ENCODE peak calls at places on chromosomes 12 and 14, in eight cellular contexts. N is AG10803, X is RWPE1, S is A549, B is cardiac fibroblast, J is kidney, E is uterus, Z is foreskin fibroblast. Q is an unnamed sample.

GRCh38 chr14:37566811-37567371 is 28.2 kb downstream of the FOXA1 start:
- DNase-seq in N (no peak), X (no peak), S (no peak), B (peak; percentile 33), J (no peak), E (no peak), Z (no peak), Q (no peak)

GRCh38 chr12:65655074-65655493 is 169.2 kb upstream of the HMGA2 start:
- DNase-seq in N (no peak), X (no peak), S (no peak), B (peak; percentile 44), J (no peak), E (no peak), Z (peak; percentile 78), Q (no peak)

GRCh38 chr12:1553987-1554982 is 40.1 kb downstream of the FBXL14 start:
- DNase-seq in N (no peak), X (no peak), S (no peak), B (no peak), J (no peak), E (no peak), Z (no peak), Q (no peak)

GRCh38 chr14:31876741-31877140 is 200.4 kb upstream of the ARHGAP5 start:
- DNase-seq in N (no peak), X (no peak), S (no peak), B (no peak), J (no peak), E (no peak), Z (no peak), Q (no peak)

GRCh38 chr12:9244894-9245293 is 36.7 kb upstream of the PZP start:
- DNase-seq in N (no peak), X (no peak), S (no peak), B (no peak), J (no peak), E (peak; percentile 28), Z (no peak), Q (no peak)

GRCh38 chr14:100740931-100741330 is 14.2 kb downstream of the DLK1 start:
- DNase-seq in N (no peak), X (no peak), S (no peak), B (no peak), J (no peak), E (no peak), Z (no peak), Q (no peak)

GRCh38 chr12:110073049-110073831 is 24.9 kb upstream of the C12orf76 start:
- DNase-seq in N (peak; percentile 14), X (peak; percentile 8), S (no peak), B (no peak), J (peak; percentile 77), E (peak; percentile 25), Z (peak; percentile 63), Q (no peak)

GRCh38 chr12:127383281-127383680 is 883.7 kb upstream of the TMEM132C start:
- DNase-seq in N (peak; percentile 59), X (peak; percentile 43), S (no peak), B (no peak), J (no peak), E (no peak), Z (no peak), Q (no peak)

GRCh38 chr12:118459110-118459509 is 82.8 kb downstream of the SUDS3 start:
- DNase-seq in N (no peak), X (no peak), S (no peak), B (no peak), J (no peak), E (no peak), Z (no peak), Q (no peak)

GRCh38 chr14:96307434-96307833 is 51.4 kb downstream of the BDKRB1 start:
- DNase-seq in N (no peak), X (no peak), S (peak; percentile 18), B (no peak), J (no peak), E (no peak), Z (no peak), Q (no peak)
- TF ChIP-seq CTCF in N (no peak), X (no peak), S (peak; percentile 33), B (no peak), J (no peak), E (no peak), Z (peak; percentile 1), Q (no peak)

GRCh38 chr14:94681300-94682060 is 69.3 kb downstream of the SERPINA3 start:
- DNase-seq in N (peak; percentile 32), X (peak; percentile 59), S (peak; percentile 69), B (peak; percentile 62), J (no peak), E (no peak), Z (peak; percentile 69), Q (peak; percentile 32)
- TF ChIP-seq CTCF in N (peak; percentile 70), X (peak; percentile 57), S (peak; percentile 81), B (peak; percentile 95), J (peak; percentile 45), E (no peak), Z (peak; percentile 15), Q (peak; percentile 31)

GRCh38 chr12:24066865-24067264 is 117.4 kb upstream of the SOX5 start:
- DNase-seq in N (peak; percentile 1), X (peak; percentile 13), S (no peak), B (peak; percentile 76), J (no peak), E (peak; percentile 18), Z (peak; percentile 1), Q (no peak)
- TF ChIP-seq CTCF in N (no peak), X (no peak), S (no peak), B (no peak), J (no peak), E (no peak), Z (no peak), Q (no peak)

GRCh38 chr14:23380197-23381016 is 3.6 kb downstream of the CMTM5 start:
- DNase-seq in N (no peak), X (no peak), S (no peak), B (no peak), J (peak; percentile 60), E (no peak), Z (no peak), Q (no peak)
- TF ChIP-seq CTCF in N (no peak), X (peak; percentile 59), S (no peak), B (no peak), J (no peak), E (no peak), Z (no peak), Q (no peak)

GRCh38 chr14:65168840-65169239 is 66.5 kb upstream of the MAX start:
- DNase-seq in N (peak; percentile 42), X (no peak), S (no peak), B (peak; percentile 74), J (no peak), E (no peak), Z (peak; percentile 83), Q (no peak)

GRCh38 chr14:65173973-65174693 is 71.8 kb upstream of the MAX start:
- DNase-seq in N (no peak), X (no peak), S (no peak), B (no peak), J (no peak), E (peak; percentile 23), Z (no peak), Q (no peak)

GRCh38 chr14:65170318-65170717 is 68.0 kb upstream of the MAX start:
- DNase-seq in N (no peak), X (no peak), S (no peak), B (no peak), J (no peak), E (no peak), Z (no peak), Q (no peak)

GRCh38 chr14:65169351-65169750 is 67.0 kb upstream of the MAX start:
- DNase-seq in N (peak; percentile 80), X (no peak), S (no peak), B (peak; percentile 46), J (no peak), E (no peak), Z (peak; percentile 88), Q (no peak)

DNA sequence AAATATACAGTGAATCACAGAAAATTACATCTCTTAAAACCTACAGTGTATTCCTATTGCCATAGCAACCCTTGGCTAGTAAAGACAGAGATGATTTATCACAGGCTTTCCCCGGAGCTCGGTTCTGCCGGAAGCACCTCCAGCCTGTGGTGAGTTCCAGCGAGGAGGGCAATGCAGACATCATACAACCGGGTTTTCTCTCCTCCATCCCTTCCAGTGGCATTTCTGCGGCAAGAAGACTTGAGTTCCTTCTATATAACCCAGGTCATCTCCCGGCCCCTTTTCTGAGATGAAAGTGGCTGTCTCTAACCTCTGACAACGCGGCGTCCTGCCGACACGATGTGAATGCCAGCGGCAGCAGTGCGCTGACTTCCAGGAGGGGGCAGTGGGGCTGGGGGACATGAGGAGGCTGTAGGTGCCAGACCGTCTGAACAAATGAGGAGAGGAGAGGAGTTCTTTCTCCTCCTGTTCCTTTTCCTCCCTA is 68.5 kb upstream of the MAX start:
- DNase-seq in N (peak; percentile 77), X (peak; percentile 8), S (peak; percentile 43), B (peak; percentile 87), J (no peak), E (no peak), Z (peak; percentile 68), Q (peak; percentile 49)
- TF ChIP-seq CTCF in N (peak; percentile 55), X (no peak), S (peak; percentile 43), B (peak; percentile 51), J (no peak), E (no peak), Z (peak; percentile 53), Q (no peak)

GRCh38 chr12:27014859-27015729 is 910 bp upstream of the TM7SF3 start:
- DNase-seq in N (no peak), X (no peak), S (no peak), B (no peak), J (no peak), E (no peak), Z (no peak), Q (no peak)

GRCh38 chr12:27013606-27014084 is 539 bp downstream of the TM7SF3 start:
- DNase-seq in N (peak; percentile 34), X (no peak), S (peak; percentile 27), B (peak; percentile 44), J (no peak), E (no peak), Z (peak; percentile 66), Q (no peak)

GRCh38 chr12:27014085-27014858 is at the start of gene TM7SF3:
- DNase-seq in N (peak; percentile 79), X (peak; percentile 89), S (peak; percentile 89), B (peak; percentile 93), J (peak; percentile 97), E (peak; percentile 91), Z (peak; percentile 96), Q (peak; percentile 95)

GRCh38 chr12:27018071-27018470 is 3.9 kb upstream of the TM7SF3 start:
- DNase-seq in N (no peak), X (no peak), S (no peak), B (no peak), J (no peak), E (no peak), Z (no peak), Q (no peak)

DNA sequence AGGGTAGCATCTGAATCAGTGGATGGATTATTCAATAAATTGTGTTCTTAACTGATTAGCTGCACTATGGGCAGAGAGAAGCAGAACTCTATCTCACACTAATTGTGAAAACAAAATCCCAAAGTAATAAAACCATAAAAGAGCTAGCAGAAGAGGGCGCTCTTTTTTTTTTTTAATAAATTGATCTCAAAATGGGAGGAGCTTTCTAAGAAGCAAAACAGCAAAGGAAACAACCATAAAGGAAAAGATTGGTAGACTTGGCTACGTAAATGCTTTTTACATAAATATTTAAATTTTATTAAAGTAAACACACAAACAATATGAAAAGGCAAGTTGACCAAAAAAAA is 1.5 kb upstream of the TM7SF3 start:
- DNase-seq in N (peak; percentile 47), X (peak; percentile 21), S (peak; percentile 18), B (peak; percentile 75), J (no peak), E (no peak), Z (peak; percentile 56), Q (no peak)
- TF ChIP-seq CTCF in N (peak; percentile 51), X (peak; percentile 30), S (peak; percentile 74), B (no peak), J (peak; percentile 33), E (peak; percentile 26), Z (peak; percentile 16), Q (peak; percentile 55)

Q was measured in endothelial cell.